ENCODE peak calls at places on chromosomes 5 and 9, in five cellular contexts. G, U, E, K and I are unnamed samples.

GRCh38 chr9:129486496-129487306 is 134.2 kb downstream of the C9orf50 start:
- DNase-seq in G (no peak), E (peak; percentile 80), K (no peak), U (peak; percentile 79), I (peak; percentile 73)

GRCh38 chr5:13510616-13511015 is 433.9 kb downstream of the DNAH5 start:
- DNase-seq in E (no peak), K (no peak), G (no peak), U (no peak), I (no peak)

GRCh38 chr9:112002847-112003457 is 106.3 kb downstream of the UGCG start:
- DNase-seq in E (no peak), G (no peak), U (no peak), K (no peak), I (no peak)

GRCh38 chr5:124059200-124059599 is 547.2 kb downstream of the CSNK1G3 start:
- DNase-seq in U (no peak), K (no peak), G (no peak), E (no peak), I (no peak)

GRCh38 chr5:168165221-168165965 is 126.1 kb upstream of the WWC1 start:
- DNase-seq in U (no peak), K (peak; percentile 17), E (no peak), G (no peak), I (peak; percentile 25)

GRCh38 chr5:106314221-106314824 is 1356.4 kb downstream of the EFNA5 start:
- DNase-seq in U (no peak), K (no peak), G (no peak), E (no peak), I (no peak)

GRCh38 chr5:65625743-65626142 is 916 bp downstream of the SHLD3 start:
- DNase-seq in K (no peak), G (no peak), E (no peak), U (no peak), I (no peak)

GRCh38 chr5:39049298-39049697 is 24.9 kb downstream of the RICTOR start:
- DNase-seq in G (no peak), U (no peak), K (no peak), E (no peak), I (no peak)

GRCh38 chr9:131299346-131299745 is 9.8 kb downstream of the PLPP7 start:
- DNase-seq in E (no peak), K (no peak), U (no peak), G (peak; percentile 38), I (no peak)

GRCh38 chr5:41527201-41527779 is 16.9 kb upstream of the PLCXD3 start:
- DNase-seq in G (no peak), E (no peak), K (no peak), U (no peak), I (no peak)

GRCh38 chr5:73968729-73969128 is 342.7 kb downstream of the ARHGEF28 start:
- DNase-seq in U (no peak), E (no peak), G (no peak), K (no peak), I (no peak)

GRCh38 chr5:66710557-66710956 is 114.4 kb downstream of the MAST4 start:
- DNase-seq in U (no peak), G (no peak), E (peak; percentile 67), K (no peak), I (peak; percentile 9)

GRCh38 chr5:2634399-2635176 is 116.9 kb downstream of the IRX2 start:
- DNase-seq in E (no peak), G (no peak), U (no peak), K (no peak), I (no peak)

GRCh38 chr9:133806623-133807010 is 68.5 kb upstream of the SARDH start:
- DNase-seq in E (no peak), K (no peak), G (peak; percentile 68), U (no peak), I (no peak)

GRCh38 chr9:136920832-136921231 is 23.7 kb downstream of the FBXW5 start:
- DNase-seq in U (no peak), E (no peak), G (no peak), K (no peak), I (no peak)

GRCh38 chr9:69376651-69377050 is 51.6 kb downstream of the ENTREP1 start:
- DNase-seq in K (no peak), E (peak; percentile 36), U (peak; percentile 33), G (no peak), I (peak; percentile 37)

GRCh38 chr5:128965638-128966302 is 482 bp downstream of the SLC27A6 start:
- DNase-seq in K (no peak), E (no peak), U (no peak), G (peak; percentile 63), I (no peak)

GRCh38 chr5:62477801-62478200 is 65.2 kb downstream of the IPO11 start:
- DNase-seq in G (no peak), K (no peak), E (no peak), U (no peak), I (no peak)

GRCh38 chr5:178208540-178209227 is 4.4 kb downstream of the HNRNPAB start:
- DNase-seq in K (no peak), E (no peak), G (no peak), U (no peak), I (no peak)

GRCh38 chr5:107389130-107389553 is 281.6 kb downstream of the EFNA5 start:
- DNase-seq in E (no peak), G (no peak), U (peak; percentile 29), K (peak; percentile 19), I (no peak)

GRCh38 chr5:143011621-143012020 is 241.4 kb downstream of the ARHGAP26 start:
- DNase-seq in E (no peak), U (no peak), K (no peak), G (no peak), I (no peak)

DNA sequence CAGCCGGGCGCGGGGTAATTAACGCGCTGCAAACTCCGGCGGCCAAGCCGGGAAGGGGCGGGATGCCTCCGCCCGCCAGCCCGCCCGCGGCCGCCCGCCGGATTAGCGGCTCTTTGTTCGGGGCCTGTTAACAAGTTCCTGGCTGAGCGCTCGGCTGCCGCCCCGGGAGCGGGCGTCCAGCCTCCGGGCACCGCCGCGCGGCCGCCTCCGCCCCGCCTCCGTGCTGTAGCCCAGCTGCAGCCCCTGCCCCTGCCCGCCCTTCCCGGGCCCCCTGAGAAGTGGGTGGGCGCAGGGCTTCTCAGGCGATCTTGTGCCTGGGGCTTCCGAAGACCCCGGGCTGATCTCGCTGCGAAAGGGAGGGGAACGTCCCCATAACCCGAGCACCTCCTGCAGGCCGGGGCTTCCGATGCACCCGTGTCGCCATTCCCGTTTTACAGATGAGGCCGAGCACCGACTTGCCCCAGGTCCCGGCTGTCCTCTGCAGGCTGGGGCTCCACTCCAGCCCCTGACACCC is 7.6 kb downstream of the UNC5A start:
- DNase-seq in G (peak; percentile 88), U (no peak), E (no peak), K (no peak), I (no peak)
- TF ChIP-seq CTCF in G (no peak), U (no peak), E (no peak), K (peak; percentile 23), I (no peak)

GRCh38 chr9:95508968-95509850 is 7.6 kb downstream of the PTCH1 start:
- DNase-seq in U (peak; percentile 81), K (peak; percentile 85), E (peak; percentile 89), G (peak; percentile 87), I (peak; percentile 80)

GRCh38 chr9:95508242-95508967 is 8.4 kb downstream of the PTCH1 start:
- DNase-seq in E (no peak), K (no peak), U (no peak), G (peak; percentile 89), I (no peak)

GRCh38 chr9:95511232-95511951 is 5.4 kb downstream of the PTCH1 start:
- DNase-seq in U (peak; percentile 50), E (peak; percentile 71), G (no peak), K (peak; percentile 67), I (no peak)

GRCh38 chr9:95510610-95511231 is 6.0 kb downstream of the PTCH1 start:
- DNase-seq in E (peak; percentile 89), K (peak; percentile 92), U (peak; percentile 93), G (peak; percentile 98), I (peak; percentile 95)

DNA sequence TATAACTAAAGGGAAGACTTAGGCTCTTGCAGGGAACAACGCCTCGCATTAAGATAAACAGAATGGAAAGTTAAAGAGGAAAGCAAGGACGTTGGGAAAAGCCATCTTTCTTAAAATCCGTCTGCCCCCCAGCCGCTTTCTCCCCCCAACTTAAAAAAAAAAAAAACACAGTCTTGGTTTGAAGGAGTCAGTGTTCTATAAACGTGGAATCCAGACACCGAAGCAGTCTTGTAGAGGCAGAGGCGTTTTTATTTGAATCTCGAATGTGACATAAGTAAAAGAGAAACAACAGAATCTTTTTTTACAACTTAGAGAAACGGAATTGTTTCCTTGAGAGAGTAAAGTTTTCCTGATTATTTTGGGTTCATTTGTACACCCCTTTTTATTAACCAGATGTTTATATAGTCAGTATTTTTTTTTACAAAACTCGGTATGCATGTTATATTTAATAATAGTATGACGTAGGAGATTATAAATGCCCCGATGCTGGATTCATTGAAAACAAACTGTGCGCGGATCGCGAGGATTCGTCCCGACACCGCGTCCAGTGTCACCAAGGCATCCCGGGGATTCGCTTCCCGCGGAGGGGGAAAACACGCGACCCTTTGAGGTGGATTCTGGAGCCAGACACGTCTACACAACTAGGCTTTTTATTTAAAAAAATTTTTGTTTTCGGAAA is 6.8 kb downstream of the PTCH1 start:
- DNase-seq in E (no peak), U (no peak), G (no peak), K (peak; percentile 36), I (peak; percentile 41)
- H3K4me1 ChIP-seq in E (no peaks in the 10 kb centered on the region), U (peaks cover 51% of the 10 kb centered on the region), G (peaks cover 33% of the 10 kb centered on the region), K (peaks cover 18% of the 10 kb centered on the region), I (peaks cover 13% of the 10 kb centered on the region)

DNA sequence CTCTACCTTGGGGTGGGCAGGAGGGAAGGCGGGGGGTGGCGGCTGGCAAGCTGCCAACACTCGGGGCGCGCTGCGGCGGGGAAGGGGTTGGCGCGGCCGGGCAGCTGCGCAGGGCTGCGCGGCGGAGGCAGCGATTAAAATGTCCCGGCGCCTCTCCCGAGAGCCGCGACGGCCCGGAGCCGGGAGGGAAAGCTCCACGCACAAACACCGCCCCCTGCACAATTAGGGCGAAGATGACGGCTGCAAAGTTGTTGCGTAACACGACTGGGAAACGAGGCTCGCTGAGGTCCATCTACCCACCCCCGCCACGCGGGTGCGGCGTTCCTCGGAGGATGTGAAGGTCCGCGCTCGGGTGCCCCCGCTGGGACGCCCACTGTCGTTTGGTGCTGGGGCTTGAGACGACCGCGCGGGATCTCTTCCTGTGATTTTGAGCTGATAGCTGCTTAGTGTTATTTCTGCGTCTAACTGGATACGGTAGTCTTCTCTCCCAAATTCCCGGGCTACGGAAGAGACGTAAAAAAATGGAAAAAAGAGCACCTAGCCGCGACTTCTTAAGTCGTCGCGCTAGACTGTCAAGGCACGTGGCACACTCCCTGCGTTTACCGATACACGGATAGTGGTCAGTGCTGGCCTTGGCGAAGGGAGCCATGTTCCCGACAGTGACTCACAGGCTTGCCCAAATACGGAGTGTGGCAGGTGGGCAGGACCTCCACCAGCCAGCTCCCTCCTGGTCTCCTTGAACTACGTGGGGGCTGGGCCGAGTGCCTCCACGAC is 958 bp upstream of the NFIL3 start:
- DNase-seq in K (peak; percentile 87), U (peak; percentile 80), G (peak; percentile 95), E (peak; percentile 94), I (peak; percentile 88)
- TF ChIP-seq POLR2A in K (peak; percentile 55), U (no peak), G (peak; percentile 69), E (peak; percentile 69), I (no peak)

DNA sequence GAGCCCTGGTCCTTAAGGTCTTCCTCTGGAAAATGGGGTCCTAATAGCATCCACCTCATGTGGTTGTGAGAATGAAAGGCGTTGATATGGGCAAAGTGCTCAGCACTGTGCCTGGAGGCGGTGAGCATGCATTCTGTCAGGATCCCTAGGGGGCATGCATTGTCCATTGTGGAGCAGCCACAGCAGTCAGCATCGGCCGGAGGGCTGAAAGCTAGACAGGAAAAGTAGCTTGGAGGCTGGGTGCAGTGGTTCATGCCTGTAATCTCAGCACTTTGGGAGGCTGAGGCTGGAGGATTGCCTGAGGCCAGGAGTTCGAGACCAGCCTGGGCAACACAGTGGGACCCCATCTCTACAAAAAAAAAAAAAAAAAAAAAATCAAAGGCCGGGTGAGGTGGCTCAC is 122.2 kb downstream of the LHX2 start:
- DNase-seq in K (peak; percentile 59), G (no peak), U (peak; percentile 57), E (no peak), I (peak; percentile 63)
- TF ChIP-seq CTCF in K (peak; percentile 49), G (peak; percentile 23), U (no peak), E (peak; percentile 8), I (peak; percentile 24)

GRCh38 chr9:78028926-78029325 is 2.7 kb downstream of the GNAQ start:
- DNase-seq in E (no peak), K (no peak), U (no peak), G (no peak), I (no peak)
- H3K4me1 ChIP-seq in E (no peaks in the 10 kb centered on the region), K (peaks cover 41% of the 10 kb centered on the region), U (peaks cover 73% of the 10 kb centered on the region), G (peaks cover 59% of the 10 kb centered on the region), I (peaks cover 29% of the 10 kb centered on the region)